ENCODE peak calls at places on chromosomes 11 and 22, in ten cellular contexts. One of them, this sample, is unnamed.

GRCh38 chr11:68818181-68818580 is 23.5 kb downstream of the CPT1A start:
- DNase-seq in prostate gland: peak; percentile 64
- DNase-seq in heart left ventricle: no peak
- DNase-seq in stomach: no peak
- DNase-seq in uterus: no peak
- DNase-seq in IMR-90: no peak
- DNase-seq in transverse colon: no peak
- DNase-seq in adrenal gland: no peak
- DNase-seq in HCT116: no peak
- DNase-seq in tibial nerve: no peak
- DNase-seq in this sample: no peak

GRCh38 chr11:93169950-93170561 is 27.7 kb downstream of the SLC36A4 start:
- DNase-seq in adrenal gland: no peak
- DNase-seq in heart left ventricle: no peak
- DNase-seq in tibial nerve: no peak
- DNase-seq in uterus: no peak
- DNase-seq in stomach: no peak
- DNase-seq in HCT116: peak; percentile 22
- DNase-seq in transverse colon: no peak
- DNase-seq in prostate gland: no peak
- DNase-seq in IMR-90: peak; percentile 62
- DNase-seq in this sample: no peak

GRCh38 chr11:130555251-130555841 is 106.9 kb downstream of the ADAMTS15 start:
- DNase-seq in transverse colon: no peak
- DNase-seq in stomach: peak; percentile 79
- DNase-seq in prostate gland: no peak
- DNase-seq in heart left ventricle: no peak
- DNase-seq in adrenal gland: no peak
- DNase-seq in HCT116: no peak
- DNase-seq in IMR-90: no peak
- DNase-seq in uterus: no peak
- DNase-seq in tibial nerve: no peak
- DNase-seq in this sample: no peak

GRCh38 chr11:68343761-68344256 is 31.4 kb downstream of the LRP5 start:
- DNase-seq in uterus: no peak
- DNase-seq in heart left ventricle: no peak
- DNase-seq in HCT116: no peak
- DNase-seq in transverse colon: peak; percentile 69
- DNase-seq in IMR-90: no peak
- DNase-seq in tibial nerve: no peak
- DNase-seq in stomach: peak; percentile 41
- DNase-seq in prostate gland: no peak
- DNase-seq in adrenal gland: peak; percentile 77
- DNase-seq in this sample: peak; percentile 91

GRCh38 chr11:14314127-14314526 is 44.9 kb downstream of the RRAS2 start:
- DNase-seq in stomach: no peak
- DNase-seq in uterus: no peak
- DNase-seq in adrenal gland: no peak
- DNase-seq in prostate gland: no peak
- DNase-seq in HCT116: no peak
- DNase-seq in heart left ventricle: no peak
- DNase-seq in tibial nerve: no peak
- DNase-seq in transverse colon: no peak
- DNase-seq in IMR-90: no peak
- DNase-seq in this sample: no peak

GRCh38 chr11:28606930-28607329 is 498.7 kb downstream of the METTL15 start:
- DNase-seq in uterus: peak; percentile 42
- DNase-seq in IMR-90: no peak
- DNase-seq in tibial nerve: no peak
- DNase-seq in stomach: no peak
- DNase-seq in heart left ventricle: no peak
- DNase-seq in transverse colon: no peak
- DNase-seq in adrenal gland: no peak
- DNase-seq in HCT116: no peak
- DNase-seq in prostate gland: no peak
- DNase-seq in this sample: no peak

GRCh38 chr22:30695351-30695762 is 683 bp downstream of the OSBP2 start:
- DNase-seq in stomach: no peak
- DNase-seq in uterus: peak; percentile 17
- DNase-seq in heart left ventricle: no peak
- DNase-seq in prostate gland: no peak
- DNase-seq in adrenal gland: peak; percentile 61
- DNase-seq in transverse colon: no peak
- DNase-seq in HCT116: no peak
- DNase-seq in IMR-90: no peak
- DNase-seq in tibial nerve: no peak
- DNase-seq in this sample: no peak

GRCh38 chr11:501683-502287 is 5.3 kb downstream of the RNH1 start:
- DNase-seq in uterus: no peak
- DNase-seq in tibial nerve: no peak
- DNase-seq in heart left ventricle: no peak
- DNase-seq in adrenal gland: no peak
- DNase-seq in IMR-90: no peak
- DNase-seq in stomach: no peak
- DNase-seq in HCT116: no peak
- DNase-seq in prostate gland: no peak
- DNase-seq in transverse colon: no peak
- DNase-seq in this sample: no peak

GRCh38 chr11:15692739-15693138 is 578.0 kb downstream of the INSC start:
- DNase-seq in stomach: no peak
- DNase-seq in prostate gland: no peak
- DNase-seq in HCT116: no peak
- DNase-seq in transverse colon: no peak
- DNase-seq in tibial nerve: no peak
- DNase-seq in heart left ventricle: no peak
- DNase-seq in adrenal gland: no peak
- DNase-seq in uterus: no peak
- DNase-seq in IMR-90: peak; percentile 65
- DNase-seq in this sample: no peak

GRCh38 chr22:44685384-44686056 is 16.5 kb upstream of the PRR5 start:
- DNase-seq in adrenal gland: no peak
- DNase-seq in HCT116: peak; percentile 35
- DNase-seq in heart left ventricle: no peak
- DNase-seq in IMR-90: peak; percentile 51
- DNase-seq in stomach: peak; percentile 70
- DNase-seq in tibial nerve: no peak
- DNase-seq in uterus: peak; percentile 45
- DNase-seq in transverse colon: peak; percentile 72
- DNase-seq in prostate gland: peak; percentile 44
- DNase-seq in this sample: no peak

GRCh38 chr22:43991316-43992020 is 32.6 kb upstream of the PARVB start:
- DNase-seq in prostate gland: no peak
- DNase-seq in adrenal gland: no peak
- DNase-seq in stomach: no peak
- DNase-seq in heart left ventricle: no peak
- DNase-seq in transverse colon: no peak
- DNase-seq in tibial nerve: no peak
- DNase-seq in uterus: no peak
- DNase-seq in HCT116: no peak
- DNase-seq in IMR-90: no peak
- DNase-seq in this sample: no peak

GRCh38 chr11:119673389-119674336 is 55.3 kb downstream of the NECTIN1 start:
- DNase-seq in stomach: peak; percentile 30
- DNase-seq in tibial nerve: no peak
- DNase-seq in HCT116: no peak
- DNase-seq in IMR-90: no peak
- DNase-seq in prostate gland: no peak
- DNase-seq in uterus: no peak
- DNase-seq in heart left ventricle: no peak
- DNase-seq in transverse colon: peak; percentile 46
- DNase-seq in adrenal gland: peak; percentile 61
- DNase-seq in this sample: no peak
- H3K27ac ChIP-seq in stomach: no peak overlapping the region
- H3K27ac ChIP-seq in tibial nerve: no peak overlapping the region
- H3K27ac ChIP-seq in HCT116: no peak overlapping the region
- H3K27ac ChIP-seq in IMR-90: no peak overlapping the region
- H3K27ac ChIP-seq in prostate gland: no peak overlapping the region
- H3K27ac ChIP-seq in uterus: no peak overlapping the region
- H3K27ac ChIP-seq in heart left ventricle: no peak overlapping the region
- H3K27ac ChIP-seq in transverse colon: no peak overlapping the region
- H3K27ac ChIP-seq in adrenal gland: peak overlapping the region; percentile 14
- H3K27ac ChIP-seq in this sample: no peak overlapping the region

GRCh38 chr11:64743591-64744543 is at the start of gene RASGRP2:
- DNase-seq in stomach: peak; percentile 74
- DNase-seq in adrenal gland: peak; percentile 84
- DNase-seq in transverse colon: peak; percentile 84
- DNase-seq in IMR-90: no peak
- DNase-seq in heart left ventricle: peak; percentile 90
- DNase-seq in tibial nerve: peak; percentile 56
- DNase-seq in HCT116: no peak
- DNase-seq in uterus: peak; percentile 80
- DNase-seq in prostate gland: peak; percentile 36
- DNase-seq in this sample: peak; percentile 88

GRCh38 chr11:64744544-64745218 is 739 bp upstream of the RASGRP2 start:
- DNase-seq in tibial nerve: no peak
- DNase-seq in IMR-90: no peak
- DNase-seq in heart left ventricle: peak; percentile 61
- DNase-seq in HCT116: no peak
- DNase-seq in transverse colon: no peak
- DNase-seq in adrenal gland: no peak
- DNase-seq in uterus: peak; percentile 41
- DNase-seq in prostate gland: no peak
- DNase-seq in stomach: no peak
- DNase-seq in this sample: no peak

GRCh38 chr11:64742087-64742939 is 1.6 kb downstream of the RASGRP2 start:
- DNase-seq in transverse colon: no peak
- DNase-seq in adrenal gland: no peak
- DNase-seq in prostate gland: no peak
- DNase-seq in heart left ventricle: no peak
- DNase-seq in IMR-90: no peak
- DNase-seq in tibial nerve: no peak
- DNase-seq in stomach: no peak
- DNase-seq in uterus: peak; percentile 32
- DNase-seq in HCT116: no peak
- DNase-seq in this sample: peak; percentile 56

GRCh38 chr11:64741393-64742086 is 2.4 kb downstream of the RASGRP2 start:
- DNase-seq in heart left ventricle: no peak
- DNase-seq in prostate gland: no peak
- DNase-seq in uterus: no peak
- DNase-seq in adrenal gland: no peak
- DNase-seq in HCT116: no peak
- DNase-seq in IMR-90: no peak
- DNase-seq in stomach: no peak
- DNase-seq in transverse colon: no peak
- DNase-seq in tibial nerve: no peak
- DNase-seq in this sample: no peak

GRCh38 chr11:64742940-64743590 is 877 bp downstream of the RASGRP2 start:
- DNase-seq in heart left ventricle: peak; percentile 86
- DNase-seq in stomach: peak; percentile 79
- DNase-seq in IMR-90: no peak
- DNase-seq in prostate gland: no peak
- DNase-seq in adrenal gland: peak; percentile 81
- DNase-seq in HCT116: no peak
- DNase-seq in transverse colon: peak; percentile 80
- DNase-seq in tibial nerve: peak; percentile 57
- DNase-seq in uterus: peak; percentile 84
- DNase-seq in this sample: peak; percentile 87
- TF ChIP-seq POLR2A in heart left ventricle: peak; percentile 55
- TF ChIP-seq POLR2A in stomach: no peak
- TF ChIP-seq POLR2A in IMR-90: no peak
- TF ChIP-seq POLR2A in prostate gland: no peak
- TF ChIP-seq POLR2A in adrenal gland: no peak
- TF ChIP-seq POLR2A in HCT116: peak; percentile 7
- TF ChIP-seq POLR2A in transverse colon: no peak
- TF ChIP-seq POLR2A in tibial nerve: no peak
- TF ChIP-seq POLR2A in uterus: peak; percentile 25
- TF ChIP-seq POLR2A in this sample: no peak

DNA sequence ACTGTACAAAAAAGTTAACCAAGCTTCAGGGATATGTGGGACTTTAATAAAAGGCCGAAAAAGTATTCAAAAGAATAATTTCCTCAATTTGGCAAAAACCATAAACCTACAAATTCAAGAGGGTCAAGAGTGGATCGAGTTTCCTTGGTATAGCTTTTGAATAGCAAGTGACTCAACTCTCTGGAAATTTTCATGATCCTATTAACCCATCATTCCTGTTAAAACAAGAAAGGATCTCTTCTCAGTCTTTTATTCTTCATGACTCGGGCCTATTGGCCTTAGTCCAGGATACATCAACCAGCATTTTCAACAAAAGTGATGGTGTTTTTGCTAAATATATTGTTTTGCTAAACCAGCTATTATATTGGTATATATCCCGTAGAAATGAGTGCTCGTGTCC is 110.3 kb downstream of the ATXN10 start:
- DNase-seq in prostate gland: no peak
- DNase-seq in uterus: no peak
- DNase-seq in adrenal gland: no peak
- DNase-seq in transverse colon: no peak
- DNase-seq in heart left ventricle: no peak
- DNase-seq in HCT116: no peak
- DNase-seq in tibial nerve: no peak
- DNase-seq in stomach: no peak
- DNase-seq in IMR-90: peak; percentile 54
- DNase-seq in this sample: no peak
- H3K27ac ChIP-seq in prostate gland: no peak overlapping the region
- H3K27ac ChIP-seq in uterus: no peak overlapping the region
- H3K27ac ChIP-seq in adrenal gland: no peak overlapping the region
- H3K27ac ChIP-seq in transverse colon: no peak overlapping the region
- H3K27ac ChIP-seq in heart left ventricle: no peak overlapping the region
- H3K27ac ChIP-seq in HCT116: no peak overlapping the region
- H3K27ac ChIP-seq in tibial nerve: no peak overlapping the region
- H3K27ac ChIP-seq in stomach: no peak overlapping the region
- H3K27ac ChIP-seq in IMR-90: no peak overlapping the region
- H3K27ac ChIP-seq in this sample: no peak overlapping the region

GRCh38 chr11:117160826-117161225 is 16.7 kb downstream of the PAFAH1B2 start:
- DNase-seq in uterus: no peak
- DNase-seq in transverse colon: no peak
- DNase-seq in tibial nerve: no peak
- DNase-seq in adrenal gland: no peak
- DNase-seq in stomach: no peak
- DNase-seq in IMR-90: no peak
- DNase-seq in prostate gland: no peak
- DNase-seq in heart left ventricle: no peak
- DNase-seq in HCT116: no peak
- DNase-seq in this sample: no peak
- TF ChIP-seq POLR2A in uterus: no peak
- TF ChIP-seq POLR2A in transverse colon: no peak
- TF ChIP-seq POLR2A in tibial nerve: no peak
- TF ChIP-seq POLR2A in adrenal gland: no peak
- TF ChIP-seq POLR2A in stomach: no peak
- TF ChIP-seq POLR2A in IMR-90: no peak
- TF ChIP-seq POLR2A in prostate gland: no peak
- TF ChIP-seq POLR2A in heart left ventricle: no peak
- TF ChIP-seq POLR2A in HCT116: no peak
- TF ChIP-seq POLR2A in this sample: no peak

This sample was measured in right lobe of liver.